ENCODE peak calls at places on chromosomes 2 and 18, in ten cellular contexts. Z is CD4-positive, CD25-positive, alpha-beta regulatory T cell; L is iris pigment epithelial cell; Q is stimulated activated CD4-positive, alpha-beta T cell treated with anti-CD3 and anti-CD28 coated beads, Interleukin-2, amount 100 ng/mL, for 24 hours; B is NCI-H524; H is neural crest cell; A is gastrocnemius medialis; X is anterior cingulate cortex; S is upper lobe of right lung; V is activated CD4-positive, alpha-beta T cell treated with anti-CD3 and anti-CD28 coated beads, Interleukin-2, amount 50 U/mL, for 1 hour. P is an unnamed sample.

GRCh38 chr2:166167451-166167850 is 39.6 kb upstream of the SCN1A start:
- DNase-seq in S (no peak), Q (no peak), H (no peak), A (no peak), B (no peak), Z (no peak), V (no peak), X (no peak), L (peak), P (no peak)

GRCh38 chr2:203535784-203536590 is 886 bp upstream of the RAPH1 start:
- DNase-seq in B (peak), V (no peak), S (no peak), L (peak), H (no peak), X (no peak), Q (no peak), Z (no peak), A (no peak), P (no peak)

GRCh38 chr2:230447455-230448451 is 31.8 kb downstream of the SP100 start:
- DNase-seq in H (no peak), B (no peak), L (no peak), V (no peak), Z (peak), A (no peak), S (no peak), Q (peak), X (no peak), P (no peak)

GRCh38 chr2:211455225-211455841 is 898.9 kb downstream of the CPS1 start:
- DNase-seq in S (no peak), V (no peak), X (peak), L (peak), A (no peak), B (peak), Q (no peak), H (peak), Z (no peak), P (peak)

GRCh38 chr2:18706001-18706400 is 116.6 kb upstream of the NT5C1B start:
- DNase-seq in L (no peak), A (no peak), X (no peak), Q (no peak), H (no peak), Z (no peak), S (no peak), B (no peak), V (no peak), P (no peak)

GRCh38 chr2:220046507-220046906 is 419.1 kb downstream of the SLC4A3 start:
- DNase-seq in S (no peak), Q (no peak), L (peak), H (no peak), X (no peak), A (no peak), Z (no peak), V (no peak), B (no peak), P (no peak)

GRCh38 chr2:8344725-8345124 is 337.1 kb upstream of the ID2 start:
- DNase-seq in L (no peak), V (no peak), A (no peak), Z (no peak), S (no peak), H (no peak), B (no peak), X (no peak), Q (no peak), P (no peak)

GRCh38 chr2:72128843-72129227 is 18.8 kb downstream of the CYP26B1 start:
- DNase-seq in A (peak), V (no peak), B (no peak), S (no peak), Q (no peak), L (no peak), H (no peak), Z (no peak), X (no peak), P (no peak)

GRCh38 chr18:57353137-57353939 is 981 bp downstream of the ST8SIA3 start:
- DNase-seq in L (no peak), S (no peak), Q (no peak), V (no peak), A (no peak), H (peak), X (peak), Z (no peak), B (peak), P (no peak)

GRCh38 chr2:120674246-120675170 is 61.2 kb upstream of the GLI2 start:
- DNase-seq in S (no peak), A (no peak), H (no peak), Q (no peak), V (no peak), B (no peak), Z (no peak), X (no peak), L (no peak), P (no peak)

GRCh38 chr2:134134313-134134706 is 119.6 kb upstream of the MGAT5 start:
- DNase-seq in H (no peak), V (no peak), A (no peak), B (no peak), L (no peak), Q (no peak), S (no peak), X (no peak), Z (no peak), P (no peak)

GRCh38 chr18:25180974-25181373 is 171.0 kb downstream of the ZNF521 start:
- DNase-seq in S (no peak), Z (no peak), A (no peak), L (no peak), H (no peak), B (no peak), X (no peak), Q (no peak), V (no peak), P (no peak)

GRCh38 chr2:173571021-173571821 is 216.5 kb downstream of the CDCA7 start:
- DNase-seq in L (peak), H (no peak), V (no peak), S (no peak), Q (no peak), B (peak), X (peak), A (no peak), Z (no peak), P (peak)

GRCh38 chr2:119689218-119689617 is 10.2 kb downstream of the TMEM177 start:
- DNase-seq in H (no peak), B (no peak), V (no peak), S (no peak), A (no peak), Q (no peak), Z (no peak), X (no peak), L (no peak), P (no peak)

GRCh38 chr18:9971313-9971920 is 57.6 kb downstream of the VAPA start:
- DNase-seq in Q (peak), A (peak), V (peak), Z (peak), B (peak), S (no peak), L (peak), X (peak), H (peak), P (peak)

GRCh38 chr2:174561283-174562275 is 36.0 kb downstream of the WIPF1 start:
- DNase-seq in X (peak), L (peak), S (no peak), V (no peak), H (no peak), B (peak), Q (no peak), Z (no peak), A (peak), P (peak)

GRCh38 chr2:180291060-180291459 is 284.0 kb upstream of the CWC22 start:
- DNase-seq in X (no peak), A (no peak), B (no peak), Z (no peak), V (no peak), L (no peak), H (no peak), Q (no peak), S (no peak), P (peak)

GRCh38 chr2:158297606-158298005 is 158.9 kb downstream of the CCDC148 start:
- DNase-seq in Q (no peak), H (no peak), L (peak), A (no peak), V (no peak), Z (no peak), X (no peak), S (no peak), B (no peak), P (peak)